ENCODE peak calls at places on chromosomes 1 and 21, in seven cellular contexts. One of them, this sample, is unnamed.

GRCh38 chr1:234272656-234273312 is 100.5 kb upstream of the COA6 start:
- DNase-seq in K562: no peak
- DNase-seq in A549: no peak
- DNase-seq in tibial nerve: no peak
- DNase-seq in stomach: no peak
- DNase-seq in sigmoid colon: no peak
- DNase-seq in ovary: no peak
- DNase-seq in this sample: no peak

GRCh38 chr1:180270767-180271639 is 40.9 kb downstream of the LHX4 start:
- DNase-seq in tibial nerve: no peak
- DNase-seq in A549: no peak
- DNase-seq in stomach: no peak
- DNase-seq in K562: peak; percentile 63
- DNase-seq in sigmoid colon: peak; percentile 46
- DNase-seq in ovary: no peak
- DNase-seq in this sample: peak; percentile 69

GRCh38 chr1:37393173-37393572 is 81.2 kb upstream of the ZC3H12A start:
- DNase-seq in tibial nerve: no peak
- DNase-seq in sigmoid colon: no peak
- DNase-seq in A549: no peak
- DNase-seq in K562: no peak
- DNase-seq in stomach: no peak
- DNase-seq in ovary: no peak
- DNase-seq in this sample: no peak

GRCh38 chr21:15442743-15443142 is 287.0 kb upstream of the USP25 start:
- DNase-seq in ovary: no peak
- DNase-seq in A549: peak; percentile 60
- DNase-seq in sigmoid colon: no peak
- DNase-seq in K562: no peak
- DNase-seq in stomach: no peak
- DNase-seq in tibial nerve: no peak
- DNase-seq in this sample: no peak

GRCh38 chr21:15759469-15759868 is 29.7 kb downstream of the USP25 start:
- DNase-seq in ovary: no peak
- DNase-seq in sigmoid colon: no peak
- DNase-seq in K562: no peak
- DNase-seq in A549: no peak
- DNase-seq in stomach: no peak
- DNase-seq in tibial nerve: no peak
- DNase-seq in this sample: no peak

GRCh38 chr21:38930838-38931237 is 125.1 kb downstream of the ETS2 start:
- DNase-seq in stomach: no peak
- DNase-seq in A549: no peak
- DNase-seq in K562: no peak
- DNase-seq in tibial nerve: peak; percentile 44
- DNase-seq in sigmoid colon: peak; percentile 74
- DNase-seq in ovary: peak; percentile 65
- DNase-seq in this sample: no peak

GRCh38 chr1:65259816-65260215 is 49.5 kb upstream of the DNAJC6 start:
- DNase-seq in A549: no peak
- DNase-seq in tibial nerve: no peak
- DNase-seq in ovary: no peak
- DNase-seq in sigmoid colon: no peak
- DNase-seq in stomach: no peak
- DNase-seq in K562: no peak
- DNase-seq in this sample: no peak

GRCh38 chr1:155125511-155125945 is 2.1 kb upstream of the EFNA1 start:
- DNase-seq in A549: peak; percentile 45
- DNase-seq in stomach: no peak
- DNase-seq in sigmoid colon: peak; percentile 66
- DNase-seq in tibial nerve: no peak
- DNase-seq in ovary: no peak
- DNase-seq in K562: no peak
- DNase-seq in this sample: no peak

GRCh38 chr1:84996846-84997666 is at the start of gene MCOLN2:
- DNase-seq in A549: peak; percentile 24
- DNase-seq in K562: peak; percentile 61
- DNase-seq in stomach: peak; percentile 34
- DNase-seq in sigmoid colon: no peak
- DNase-seq in tibial nerve: no peak
- DNase-seq in ovary: no peak
- DNase-seq in this sample: peak; percentile 45

GRCh38 chr1:236284291-236284711 is 2.5 kb upstream of the ERO1B start:
- DNase-seq in sigmoid colon: no peak
- DNase-seq in stomach: no peak
- DNase-seq in tibial nerve: no peak
- DNase-seq in K562: no peak
- DNase-seq in ovary: no peak
- DNase-seq in A549: no peak
- DNase-seq in this sample: no peak

GRCh38 chr1:29575826-29576225 is 339.5 kb downstream of the PTPRU start:
- DNase-seq in stomach: no peak
- DNase-seq in A549: no peak
- DNase-seq in K562: no peak
- DNase-seq in sigmoid colon: no peak
- DNase-seq in tibial nerve: no peak
- DNase-seq in ovary: no peak
- DNase-seq in this sample: no peak

GRCh38 chr1:206557636-206558473 is 50.5 kb downstream of the RASSF5 start:
- DNase-seq in ovary: no peak
- DNase-seq in K562: no peak
- DNase-seq in sigmoid colon: no peak
- DNase-seq in A549: no peak
- DNase-seq in stomach: peak; percentile 48
- DNase-seq in tibial nerve: no peak
- DNase-seq in this sample: no peak

GRCh38 chr1:219492676-219493075 is 120.2 kb downstream of the ZC3H11B start:
- DNase-seq in K562: no peak
- DNase-seq in A549: no peak
- DNase-seq in tibial nerve: no peak
- DNase-seq in sigmoid colon: no peak
- DNase-seq in stomach: no peak
- DNase-seq in ovary: no peak
- DNase-seq in this sample: no peak

GRCh38 chr1:205972491-205973168 is 29.4 kb upstream of the SLC26A9 start:
- DNase-seq in A549: peak; percentile 18
- DNase-seq in stomach: no peak
- DNase-seq in ovary: no peak
- DNase-seq in K562: no peak
- DNase-seq in tibial nerve: no peak
- DNase-seq in sigmoid colon: peak; percentile 37
- DNase-seq in this sample: no peak

GRCh38 chr21:29302340-29302991 is 3.7 kb downstream of the BACH1 start:
- DNase-seq in stomach: no peak
- DNase-seq in K562: no peak
- DNase-seq in ovary: no peak
- DNase-seq in tibial nerve: no peak
- DNase-seq in sigmoid colon: no peak
- DNase-seq in A549: no peak
- DNase-seq in this sample: no peak

GRCh38 chr1:27795601-27796000 is 22.6 kb downstream of the STX12 start:
- DNase-seq in tibial nerve: no peak
- DNase-seq in ovary: no peak
- DNase-seq in sigmoid colon: no peak
- DNase-seq in K562: no peak
- DNase-seq in A549: no peak
- DNase-seq in stomach: no peak
- DNase-seq in this sample: no peak

GRCh38 chr1:200374569-200375312 is 35.1 kb downstream of the ZNF281 start:
- DNase-seq in tibial nerve: no peak
- DNase-seq in stomach: no peak
- DNase-seq in K562: no peak
- DNase-seq in A549: peak; percentile 74
- DNase-seq in sigmoid colon: no peak
- DNase-seq in ovary: no peak
- DNase-seq in this sample: no peak

GRCh38 chr1:172429324-172430127 is 9.0 kb downstream of the C1orf105 start:
- DNase-seq in tibial nerve: peak; percentile 52
- DNase-seq in A549: peak; percentile 82
- DNase-seq in ovary: peak; percentile 34
- DNase-seq in sigmoid colon: no peak
- DNase-seq in stomach: peak; percentile 36
- DNase-seq in K562: peak; percentile 47
- DNase-seq in this sample: peak; percentile 31

GRCh38 chr21:42248783-42249597 is 30.1 kb downstream of the ABCG1 start:
- DNase-seq in stomach: no peak
- DNase-seq in K562: no peak
- DNase-seq in tibial nerve: no peak
- DNase-seq in A549: no peak
- DNase-seq in sigmoid colon: no peak
- DNase-seq in ovary: no peak
- DNase-seq in this sample: no peak
- TF ChIP-seq EP300 in stomach: no peak
- TF ChIP-seq EP300 in K562: no peak
- TF ChIP-seq EP300 in tibial nerve: peak; percentile 10
- TF ChIP-seq EP300 in A549: no peak
- TF ChIP-seq EP300 in sigmoid colon: no peak
- TF ChIP-seq EP300 in ovary: no peak
- TF ChIP-seq EP300 in this sample: no peak

DNA sequence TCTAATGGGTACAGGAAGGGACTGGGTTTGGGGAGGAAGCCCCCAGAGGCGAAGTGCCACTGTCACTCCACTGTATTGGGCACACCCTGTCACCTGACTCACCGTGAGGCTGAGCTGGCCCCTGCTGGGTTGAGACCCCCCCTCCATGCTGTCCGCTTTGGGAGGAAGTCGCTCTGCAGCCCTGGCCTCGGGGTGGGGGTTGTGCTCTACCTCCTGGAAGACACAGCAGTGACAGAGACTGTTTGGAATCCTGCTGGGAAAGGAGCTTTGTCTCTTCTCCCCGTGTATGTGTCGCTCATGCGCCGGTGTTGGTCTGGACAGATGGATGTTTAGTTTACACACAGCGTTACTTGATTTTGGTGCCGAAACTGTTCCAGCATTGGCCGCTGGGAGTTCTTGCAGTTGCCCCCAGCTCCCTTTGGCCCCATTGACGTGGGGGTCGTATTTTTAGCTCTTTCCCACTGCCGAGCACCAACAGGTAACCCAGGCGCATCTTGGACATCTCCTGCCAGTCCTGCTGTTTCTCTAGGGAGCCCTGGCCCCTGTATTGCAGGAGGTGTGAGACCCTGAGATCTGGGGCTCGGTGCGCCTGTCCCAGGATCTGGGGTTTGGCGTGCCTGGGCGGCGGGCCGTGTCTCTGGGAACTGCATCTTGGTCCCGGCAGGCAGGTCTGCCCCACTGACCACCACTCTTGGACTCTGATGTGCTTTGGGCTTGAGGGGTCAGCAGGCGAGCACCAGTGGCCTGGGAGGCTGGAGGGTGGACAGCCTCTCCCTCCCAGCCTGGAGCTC is 30.3 kb downstream of the SLX9 start:
- DNase-seq in ovary: no peak
- DNase-seq in A549: no peak
- DNase-seq in tibial nerve: no peak
- DNase-seq in sigmoid colon: peak; percentile 77
- DNase-seq in K562: no peak
- DNase-seq in stomach: no peak
- DNase-seq in this sample: no peak
- TF ChIP-seq EP300 in ovary: no peak
- TF ChIP-seq EP300 in A549: no peak
- TF ChIP-seq EP300 in tibial nerve: no peak
- TF ChIP-seq EP300 in sigmoid colon: no peak
- TF ChIP-seq EP300 in K562: no peak
- TF ChIP-seq EP300 in stomach: no peak
- TF ChIP-seq EP300 in this sample: no peak

GRCh38 chr21:42724226-42724920 is 71.0 kb downstream of the PDE9A start:
- DNase-seq in sigmoid colon: no peak
- DNase-seq in K562: no peak
- DNase-seq in A549: peak; percentile 51
- DNase-seq in stomach: no peak
- DNase-seq in ovary: no peak
- DNase-seq in tibial nerve: no peak
- DNase-seq in this sample: peak; percentile 84
- TF ChIP-seq EP300 in sigmoid colon: no peak
- TF ChIP-seq EP300 in K562: no peak
- TF ChIP-seq EP300 in A549: no peak
- TF ChIP-seq EP300 in stomach: no peak
- TF ChIP-seq EP300 in ovary: no peak
- TF ChIP-seq EP300 in tibial nerve: peak; percentile 51
- TF ChIP-seq EP300 in this sample: peak; percentile 84

GRCh38 chr1:118563969-118564951 is 379.2 kb upstream of the SPAG17 start:
- DNase-seq in K562: no peak
- DNase-seq in stomach: no peak
- DNase-seq in A549: no peak
- DNase-seq in ovary: no peak
- DNase-seq in sigmoid colon: no peak
- DNase-seq in tibial nerve: peak; percentile 22
- DNase-seq in this sample: no peak

GRCh38 chr1:118564961-118565360 is 379.9 kb upstream of the SPAG17 start:
- DNase-seq in A549: no peak
- DNase-seq in sigmoid colon: no peak
- DNase-seq in ovary: no peak
- DNase-seq in stomach: no peak
- DNase-seq in tibial nerve: no peak
- DNase-seq in K562: no peak
- DNase-seq in this sample: no peak
- TF ChIP-seq EP300 in A549: no peak
- TF ChIP-seq EP300 in sigmoid colon: no peak
- TF ChIP-seq EP300 in ovary: no peak
- TF ChIP-seq EP300 in stomach: no peak
- TF ChIP-seq EP300 in tibial nerve: no peak
- TF ChIP-seq EP300 in K562: no peak
- TF ChIP-seq EP300 in this sample: no peak

GRCh38 chr1:74485622-74486021 is 26.8 kb downstream of the LRRC53 start:
- DNase-seq in sigmoid colon: no peak
- DNase-seq in tibial nerve: no peak
- DNase-seq in A549: no peak
- DNase-seq in ovary: no peak
- DNase-seq in stomach: no peak
- DNase-seq in K562: no peak
- DNase-seq in this sample: no peak

GRCh38 chr1:74480068-74480467 is 32.3 kb downstream of the LRRC53 start:
- DNase-seq in K562: no peak
- DNase-seq in A549: no peak
- DNase-seq in ovary: no peak
- DNase-seq in tibial nerve: no peak
- DNase-seq in stomach: no peak
- DNase-seq in sigmoid colon: no peak
- DNase-seq in this sample: no peak

DNA sequence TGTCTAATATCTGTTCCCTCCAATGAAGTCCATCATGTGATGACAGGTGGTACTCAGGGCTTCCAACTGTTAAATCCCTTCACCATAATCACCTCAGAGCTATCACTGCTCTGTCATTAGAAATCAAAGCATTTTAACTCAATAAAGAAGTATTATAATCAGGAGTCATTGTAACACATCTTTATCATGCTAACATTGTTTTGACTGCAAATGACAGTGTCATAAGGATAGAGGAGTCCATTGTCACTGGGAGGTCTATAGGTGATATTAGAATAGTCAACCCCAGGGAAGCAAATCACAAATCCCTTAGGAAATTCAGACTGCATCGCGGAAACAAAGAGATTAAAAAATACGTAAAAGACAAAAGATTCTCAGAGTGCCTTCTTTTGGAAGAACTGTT is 30.8 kb downstream of the LRRC53 start:
- DNase-seq in stomach: no peak
- DNase-seq in A549: no peak
- DNase-seq in sigmoid colon: no peak
- DNase-seq in K562: no peak
- DNase-seq in ovary: no peak
- DNase-seq in tibial nerve: no peak
- DNase-seq in this sample: no peak
- TF ChIP-seq EP300 in stomach: no peak
- TF ChIP-seq EP300 in A549: no peak
- TF ChIP-seq EP300 in sigmoid colon: no peak
- TF ChIP-seq EP300 in K562: no peak
- TF ChIP-seq EP300 in ovary: no peak
- TF ChIP-seq EP300 in tibial nerve: no peak
- TF ChIP-seq EP300 in this sample: no peak

GRCh38 chr1:79819140-79819539 is 812.6 kb upstream of the ADGRL4 start:
- DNase-seq in K562: no peak
- DNase-seq in A549: no peak
- DNase-seq in tibial nerve: no peak
- DNase-seq in sigmoid colon: no peak
- DNase-seq in stomach: no peak
- DNase-seq in ovary: no peak
- DNase-seq in this sample: no peak
- TF ChIP-seq EP300 in K562: no peak
- TF ChIP-seq EP300 in A549: no peak
- TF ChIP-seq EP300 in tibial nerve: no peak
- TF ChIP-seq EP300 in sigmoid colon: no peak
- TF ChIP-seq EP300 in stomach: no peak
- TF ChIP-seq EP300 in ovary: no peak
- TF ChIP-seq EP300 in this sample: no peak